ENCODE peak calls at places on chromosomes 16 and 17, in five cellular contexts. G, V, W, J and I are unnamed samples.

GRCh38 chr17:57544834-57545463 is 200.2 kb downstream of the CCDC182 start:
- DNase-seq in G (no peak), V (no peak), W (no peak), J (peak), I (no peak)

GRCh38 chr16:53415504-53415903 is 18.8 kb upstream of the RBL2 start:
- DNase-seq in G (peak), V (peak), W (no peak), J (peak), I (no peak)

GRCh38 chr16:86942469-86943175 is 364.3 kb downstream of the FOXL1 start:
- DNase-seq in G (no peak), V (no peak), W (no peak), J (no peak), I (peak)

GRCh38 chr17:57902800-57903759 is 52.1 kb downstream of the CUEDC1 start:
- DNase-seq in G (no peak), V (peak), W (peak), J (peak), I (peak)

GRCh38 chr16:4178468-4179010 is 62.3 kb upstream of the ADCY9 start:
- DNase-seq in G (no peak), V (no peak), W (no peak), J (no peak), I (no peak)

GRCh38 chr16:58449768-58450167 is 50.2 kb upstream of the NDRG4 start:
- DNase-seq in G (no peak), V (peak), W (no peak), J (no peak), I (no peak)

GRCh38 chr17:76992911-76993310 is 124.7 kb downstream of the MGAT5B start:
- DNase-seq in G (no peak), V (no peak), W (no peak), J (no peak), I (no peak)

GRCh38 chr16:27475561-27475960 is 73.6 kb downstream of the IL21R start:
- DNase-seq in G (no peak), V (no peak), W (no peak), J (no peak), I (peak)

GRCh38 chr17:44940768-44941167 is 6.8 kb downstream of the KIF18B start:
- DNase-seq in G (no peak), V (no peak), W (no peak), J (no peak), I (no peak)

GRCh38 chr16:80599466-80599865 is 58.7 kb downstream of the DYNLRB2 start:
- DNase-seq in G (no peak), V (no peak), W (no peak), J (no peak), I (peak)

GRCh38 chr17:17671369-17672119 is 9.7 kb upstream of the RAI1 start:
- DNase-seq in G (no peak), V (no peak), W (no peak), J (no peak), I (no peak)

GRCh38 chr16:62079236-62079635 is 43.0 kb upstream of the CDH8 start:
- DNase-seq in G (peak), V (no peak), W (no peak), J (no peak), I (no peak)

GRCh38 chr16:66687906-66688625 is 8.5 kb downstream of the CMTM4 start:
- DNase-seq in G (peak), V (no peak), W (no peak), J (peak), I (no peak)

GRCh38 chr16:84553873-84554399 is 49.5 kb upstream of the MEAK7 start:
- DNase-seq in G (no peak), V (no peak), W (no peak), J (peak), I (no peak)

GRCh38 chr17:82932146-82933005 is 92.6 kb upstream of the ZNF750 start:
- DNase-seq in G (no peak), V (no peak), W (no peak), J (no peak), I (peak)

GRCh38 chr17:80751460-80752368 is 207.1 kb downstream of the RPTOR start:
- DNase-seq in G (no peak), V (no peak), W (no peak), J (no peak), I (peak)

GRCh38 chr16:70681382-70682238 is 4.2 kb downstream of the MTSS2 start:
- DNase-seq in G (no peak), V (no peak), W (no peak), J (no peak), I (no peak)

GRCh38 chr17:17403899-17404576 is 72.8 kb upstream of the MED9 start:
- DNase-seq in G (no peak), V (peak), W (no peak), J (peak), I (no peak)

GRCh38 chr17:39001703-39002637 is 34.8 kb upstream of the FBXO47 start:
- DNase-seq in G (peak), V (peak), W (no peak), J (peak), I (peak)

GRCh38 chr16:77899416-77899815 is 111.1 kb downstream of the VAT1L start:
- DNase-seq in G (no peak), V (no peak), W (no peak), J (no peak), I (peak)

GRCh38 chr16:27067138-27067537 is 411 bp downstream of the C16orf82 start:
- DNase-seq in G (peak), V (no peak), W (no peak), J (no peak), I (no peak)

GRCh38 chr17:66494023-66494803 is 191.8 kb downstream of the PRKCA start:
- DNase-seq in G (peak), V (peak), W (no peak), J (no peak), I (peak)

GRCh38 chr17:37671813-37672544 is 28.7 kb upstream of the DDX52 start:
- DNase-seq in G (no peak), V (no peak), W (no peak), J (no peak), I (peak)

GRCh38 chr16:27499659-27500055 is 50.1 kb downstream of the GTF3C1 start:
- DNase-seq in G (no peak), V (no peak), W (no peak), J (no peak), I (no peak)

GRCh38 chr16:82055728-82056549 is 20.9 kb downstream of the HSD17B2 start:
- DNase-seq in G (no peak), V (no peak), W (no peak), J (no peak), I (peak)

GRCh38 chr17:15999974-16000827 is 577 bp downstream of the TTC19 start:
- DNase-seq in G (peak), V (peak), W (no peak), J (peak), I (peak)

GRCh38 chr16:4811242-4811641 is 8.8 kb upstream of the ROGDI start:
- DNase-seq in G (no peak), V (no peak), W (no peak), J (no peak), I (no peak)

GRCh38 chr16:83355570-83356218 is 452.1 kb upstream of the HSBP1 start:
- DNase-seq in G (no peak), V (no peak), W (no peak), J (no peak), I (no peak)

GRCh38 chr17:80481284-80482057 is 5.1 kb upstream of the NPTX1 start:
- DNase-seq in G (no peak), V (no peak), W (no peak), J (peak), I (no peak)

GRCh38 chr16:66616592-66616991 is 12.1 kb downstream of the CMTM3 start:
- DNase-seq in G (no peak), V (no peak), W (no peak), J (no peak), I (no peak)

GRCh38 chr17:56125830-56126819 is 27.1 kb upstream of the ANKFN1 start:
- DNase-seq in G (peak), V (peak), W (no peak), J (peak), I (peak)

GRCh38 chr17:45081046-45081703 is 20.1 kb downstream of the NMT1 start:
- DNase-seq in G (no peak), V (no peak), W (no peak), J (no peak), I (no peak)

GRCh38 chr16:73949574-73950348 is 346.9 kb upstream of the PSMD7 start:
- DNase-seq in G (peak), V (peak), W (no peak), J (peak), I (peak)

GRCh38 chr16:80619824-80620223 is 79.0 kb downstream of the DYNLRB2 start:
- DNase-seq in G (no peak), V (no peak), W (no peak), J (no peak), I (no peak)

GRCh38 chr16:67504190-67505021 is 21.1 kb upstream of the AGRP start:
- DNase-seq in G (no peak), V (no peak), W (no peak), J (peak), I (no peak)

GRCh38 chr17:72476134-72476533 is 355.3 kb downstream of the SOX9 start:
- DNase-seq in G (no peak), V (no peak), W (no peak), J (peak), I (no peak)

GRCh38 chr16:81866820-81867440 is 87.8 kb downstream of the PLCG2 start:
- DNase-seq in G (no peak), V (no peak), W (no peak), J (no peak), I (no peak)

GRCh38 chr16:59412275-59412841 is 678.2 kb upstream of the GOT2 start:
- DNase-seq in G (no peak), V (no peak), W (no peak), J (no peak), I (no peak)

GRCh38 chr16:8716052-8716451 is 41.6 kb downstream of the ABAT start:
- DNase-seq in G (no peak), V (no peak), W (no peak), J (no peak), I (no peak)
- H3K4me3 ChIP-seq in G (no peak), V (no peak), W (no peak), J (no peak), I (no peak)

DNA sequence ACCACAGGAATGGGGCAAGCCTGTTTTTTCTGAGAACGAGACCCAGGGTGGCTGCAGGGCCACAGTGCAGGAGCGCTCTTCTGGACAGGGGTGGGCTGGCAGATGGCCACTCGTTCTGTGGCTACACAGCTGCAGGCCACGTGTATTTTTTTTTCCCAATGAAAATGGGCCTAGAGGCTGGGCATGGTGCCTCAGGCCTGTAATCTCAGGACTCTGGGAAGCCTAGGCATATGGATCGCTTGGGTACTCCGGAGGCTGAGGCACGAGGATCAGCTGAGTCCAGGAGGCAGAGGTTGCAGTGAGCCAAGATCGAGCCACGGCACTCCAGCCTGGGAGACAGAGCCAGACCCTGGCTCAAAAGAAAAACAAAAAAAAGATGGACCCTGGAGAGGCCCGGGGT is 6.8 kb downstream of the UNKL start:
- DNase-seq in G (no peak), V (no peak), W (no peak), J (no peak), I (peak)
- H3K4me3 ChIP-seq in G (peak), V (no peak), W (peak), J (no peak), I (no peak)

GRCh38 chr16:6131526-6132050 is 1034.0 kb upstream of the EEF2KMT start:
- DNase-seq in G (peak), V (no peak), W (no peak), J (no peak), I (no peak)

GRCh38 chr16:6122401-6122800 is 1024.8 kb upstream of the EEF2KMT start:
- DNase-seq in G (peak), V (no peak), W (no peak), J (peak), I (no peak)

GRCh38 chr16:6124136-6124535 is 1026.5 kb upstream of the EEF2KMT start:
- DNase-seq in G (no peak), V (no peak), W (no peak), J (no peak), I (no peak)

DNA sequence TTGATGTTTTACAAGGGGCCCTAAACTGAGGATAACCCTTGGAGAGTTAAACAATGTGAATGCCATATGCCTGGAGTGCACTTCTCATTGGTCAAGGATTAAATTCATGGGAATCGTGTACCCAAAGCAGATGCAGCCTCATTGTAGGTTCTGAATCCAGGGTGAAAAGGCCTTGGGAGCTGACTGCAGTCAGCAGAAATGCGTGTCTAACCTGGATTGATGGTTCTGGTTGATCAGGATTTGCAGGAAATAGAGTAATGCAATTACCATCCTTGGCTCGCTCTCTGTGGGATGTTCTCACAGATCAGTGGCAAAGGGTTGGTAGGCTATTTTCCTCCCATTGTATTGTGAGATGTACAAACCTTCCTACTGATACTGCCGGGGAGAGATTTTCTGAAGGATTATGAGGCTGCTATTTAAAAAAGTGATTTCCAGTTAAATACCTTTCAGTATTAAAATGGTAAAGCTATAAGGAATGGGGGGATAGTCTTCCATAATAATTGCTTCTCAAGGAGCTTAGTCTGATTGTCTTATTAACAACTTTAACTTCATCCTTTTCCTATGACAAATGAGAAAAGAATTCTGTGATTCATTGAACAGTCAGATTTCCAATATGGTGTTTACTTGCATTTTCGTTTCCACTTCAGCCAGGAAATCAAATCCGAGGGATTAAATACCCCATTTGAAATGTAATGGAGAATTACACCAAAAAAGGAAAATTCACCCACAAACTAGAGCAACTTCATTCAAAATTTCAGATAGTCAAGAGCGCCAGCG is 1028.1 kb upstream of the EEF2KMT start:
- DNase-seq in G (peak), V (no peak), W (no peak), J (no peak), I (peak)
- H3K4me3 ChIP-seq in G (no peak), V (no peak), W (no peak), J (no peak), I (no peak)

GRCh38 chr16:32116080-32116479 is 137.0 kb upstream of the TP53TG3D start:
- DNase-seq in G (no peak), V (peak), W (no peak), J (no peak), I (no peak)
- H3K4me3 ChIP-seq in G (no peak), V (no peak), W (no peak), J (peak), I (peak)

GRCh38 chr16:49492090-49492801 is 118.6 kb downstream of the C16orf78 start:
- DNase-seq in G (peak), V (peak), W (no peak), J (no peak), I (no peak)
- H3K4me3 ChIP-seq in G (no peak), V (no peak), W (no peak), J (no peak), I (no peak)

GRCh38 chr17:65173284-65173793 is 36.2 kb downstream of the RGS9 start:
- DNase-seq in G (peak), V (peak), W (no peak), J (peak), I (peak)

GRCh38 chr17:65172511-65173136 is 35.5 kb downstream of the RGS9 start:
- DNase-seq in G (no peak), V (no peak), W (no peak), J (no peak), I (no peak)

GRCh38 chr17:65175952-65176351 is 38.8 kb downstream of the RGS9 start:
- DNase-seq in G (no peak), V (no peak), W (no peak), J (no peak), I (no peak)

GRCh38 chr17:65174974-65175373 is 37.8 kb downstream of the RGS9 start:
- DNase-seq in G (no peak), V (no peak), W (no peak), J (no peak), I (no peak)

DNA sequence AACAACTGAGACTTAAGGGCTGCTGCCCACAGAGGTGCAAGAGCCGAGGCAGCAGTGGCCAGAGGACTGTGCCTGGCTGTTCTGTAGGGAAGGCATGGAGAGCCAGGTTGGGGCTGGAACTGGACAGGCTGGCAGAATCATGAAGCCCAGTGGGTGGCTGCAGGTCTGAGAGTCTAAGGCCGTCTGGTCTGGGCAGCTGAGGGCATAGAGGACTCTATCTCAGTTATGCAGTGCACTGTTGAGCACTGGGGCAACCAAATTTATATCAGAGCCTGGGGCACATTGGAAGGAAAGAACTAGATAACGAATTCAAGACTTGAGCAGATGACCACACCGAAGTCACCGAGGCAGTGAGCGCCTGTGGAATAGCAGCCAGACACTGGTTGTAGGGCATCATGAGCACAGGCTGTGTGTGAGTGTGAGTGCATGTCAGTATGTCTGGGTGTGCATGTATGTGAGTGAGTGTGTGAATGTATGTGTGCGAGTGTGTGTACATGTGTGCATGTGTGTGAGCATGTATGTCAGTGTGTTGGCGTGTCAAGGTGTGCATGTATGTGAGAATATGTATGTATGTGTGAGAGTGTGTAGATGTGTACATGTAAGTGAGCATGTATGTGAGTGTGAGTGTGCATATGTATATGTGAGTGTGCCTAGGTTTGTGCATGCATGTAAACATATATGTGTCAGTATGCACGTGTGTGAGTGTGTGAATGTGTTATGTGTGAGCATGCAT is 36.9 kb downstream of the RGS9 start:
- DNase-seq in G (no peak), V (no peak), W (no peak), J (no peak), I (no peak)
- H3K4me3 ChIP-seq in G (no peak), V (no peak), W (no peak), J (no peak), I (no peak)

GRCh38 chr17:40561871-40562611 is 3.2 kb downstream of the CCR7 start:
- DNase-seq in G (no peak), V (no peak), W (peak), J (no peak), I (no peak)

GRCh38 chr17:40562841-40563370 is 2.4 kb downstream of the CCR7 start:
- DNase-seq in G (no peak), V (no peak), W (no peak), J (no peak), I (no peak)

GRCh38 chr17:40559954-40560591 is 5.2 kb downstream of the CCR7 start:
- DNase-seq in G (peak), V (peak), W (peak), J (peak), I (peak)

GRCh38 chr17:40560592-40561293 is 4.5 kb downstream of the CCR7 start:
- DNase-seq in G (no peak), V (peak), W (peak), J (peak), I (peak)

GRCh38 chr17:40561294-40561870 is 3.9 kb downstream of the CCR7 start:
- DNase-seq in G (no peak), V (no peak), W (peak), J (no peak), I (no peak)
- H3K4me3 ChIP-seq in G (no peak), V (peak), W (peak), J (peak), I (no peak)

GRCh38 chr16:2028146-2028545 is 1.4 kb downstream of the NHERF2 start:
- DNase-seq in G (no peak), V (no peak), W (no peak), J (no peak), I (no peak)
- H3K4me3 ChIP-seq in G (peak), V (no peak), W (no peak), J (no peak), I (peak)

GRCh38 chr16:14307623-14308356 is 236.7 kb downstream of the MRTFB start:
- DNase-seq in G (no peak), V (peak), W (no peak), J (no peak), I (peak)

GRCh38 chr16:14308357-14308723 is 237.2 kb downstream of the MRTFB start:
- DNase-seq in G (no peak), V (no peak), W (no peak), J (no peak), I (no peak)

GRCh38 chr16:14309906-14310305 is 238.8 kb downstream of the MRTFB start:
- DNase-seq in G (no peak), V (no peak), W (no peak), J (no peak), I (peak)

GRCh38 chr16:14309001-14309886 is 238.1 kb downstream of the MRTFB start:
- DNase-seq in G (no peak), V (peak), W (no peak), J (no peak), I (peak)

DNA sequence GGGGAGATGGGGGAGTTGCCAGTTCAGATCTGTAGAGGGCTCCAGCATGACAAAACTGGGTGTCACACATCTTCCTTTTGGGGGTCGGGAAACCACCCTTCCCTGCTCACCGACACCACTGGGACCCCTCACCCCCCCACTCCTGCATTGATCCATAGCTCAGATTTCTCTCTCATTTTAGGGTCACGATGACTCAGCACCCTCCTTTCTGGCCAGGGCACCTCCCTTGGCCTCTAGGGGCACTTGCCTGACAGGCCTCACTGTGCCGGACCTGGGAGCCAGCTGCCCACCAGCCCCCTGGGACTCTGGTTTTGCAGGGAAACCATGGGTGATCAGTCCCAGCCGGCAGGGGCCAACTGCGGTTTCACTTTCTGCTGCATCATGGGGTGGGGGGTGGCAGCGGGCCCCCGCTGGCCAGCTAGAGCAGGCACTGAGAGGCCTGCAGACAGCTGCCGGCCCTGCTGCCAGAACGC is 239.4 kb downstream of the MRTFB start:
- DNase-seq in G (no peak), V (peak), W (peak), J (no peak), I (peak)
- H3K4me3 ChIP-seq in G (no peak), V (no peak), W (peak), J (no peak), I (peak)